ENCODE peak calls at places on chromosomes 12 and 14, in ten cellular contexts. One of them, this sample, is unnamed.

GRCh38 chr12:59708059-59708458 is 112.2 kb downstream of the SLC16A7 start:
- DNase-seq in T-helper 1 cell: no peak
- DNase-seq in HFF-Myc: peak
- DNase-seq in stimulated activated CD4-positive, alpha-beta T cell treated with anti-CD3 and anti-CD28 coated beads, Interleukin-4, amount 100 ng/mL, for 1 hour: no peak
- DNase-seq in IMR-90: peak
- DNase-seq in NCI-H345: no peak
- DNase-seq in T-cell: no peak
- DNase-seq in ELR: peak
- DNase-seq in non-pigmented ciliary epithelial cell: no peak
- DNase-seq in NCI-H748 treated with DMSO at 0.1 percent for 48 hours: no peak
- DNase-seq in this sample: peak

GRCh38 chr12:9032202-9032964 is 43.0 kb downstream of the KLRG1 start:
- DNase-seq in T-helper 1 cell: no peak
- DNase-seq in HFF-Myc: no peak
- DNase-seq in stimulated activated CD4-positive, alpha-beta T cell treated with anti-CD3 and anti-CD28 coated beads, Interleukin-4, amount 100 ng/mL, for 1 hour: no peak
- DNase-seq in IMR-90: no peak
- DNase-seq in NCI-H345: no peak
- DNase-seq in T-cell: no peak
- DNase-seq in ELR: no peak
- DNase-seq in non-pigmented ciliary epithelial cell: no peak
- DNase-seq in NCI-H748 treated with DMSO at 0.1 percent for 48 hours: no peak
- DNase-seq in this sample: no peak

GRCh38 chr12:75623631-75624118 is 112.3 kb upstream of the KRR1 start:
- DNase-seq in T-helper 1 cell: no peak
- DNase-seq in HFF-Myc: peak
- DNase-seq in stimulated activated CD4-positive, alpha-beta T cell treated with anti-CD3 and anti-CD28 coated beads, Interleukin-4, amount 100 ng/mL, for 1 hour: no peak
- DNase-seq in IMR-90: peak
- DNase-seq in NCI-H345: no peak
- DNase-seq in T-cell: no peak
- DNase-seq in ELR: peak
- DNase-seq in non-pigmented ciliary epithelial cell: no peak
- DNase-seq in NCI-H748 treated with DMSO at 0.1 percent for 48 hours: no peak
- DNase-seq in this sample: peak

GRCh38 chr12:11888029-11888428 is 182.7 kb upstream of the BCL2L14 start:
- DNase-seq in T-helper 1 cell: no peak
- DNase-seq in HFF-Myc: no peak
- DNase-seq in stimulated activated CD4-positive, alpha-beta T cell treated with anti-CD3 and anti-CD28 coated beads, Interleukin-4, amount 100 ng/mL, for 1 hour: no peak
- DNase-seq in IMR-90: no peak
- DNase-seq in NCI-H345: no peak
- DNase-seq in T-cell: no peak
- DNase-seq in ELR: no peak
- DNase-seq in non-pigmented ciliary epithelial cell: no peak
- DNase-seq in NCI-H748 treated with DMSO at 0.1 percent for 48 hours: no peak
- DNase-seq in this sample: no peak

GRCh38 chr12:46585854-46586621 is 213.5 kb upstream of the SLC38A2 start:
- DNase-seq in T-helper 1 cell: peak
- DNase-seq in HFF-Myc: peak
- DNase-seq in stimulated activated CD4-positive, alpha-beta T cell treated with anti-CD3 and anti-CD28 coated beads, Interleukin-4, amount 100 ng/mL, for 1 hour: peak
- DNase-seq in IMR-90: peak
- DNase-seq in NCI-H345: peak
- DNase-seq in T-cell: peak
- DNase-seq in ELR: peak
- DNase-seq in non-pigmented ciliary epithelial cell: peak
- DNase-seq in NCI-H748 treated with DMSO at 0.1 percent for 48 hours: peak
- DNase-seq in this sample: peak

GRCh38 chr12:18805516-18806248 is 67.8 kb downstream of the CAPZA3 start:
- DNase-seq in T-helper 1 cell: no peak
- DNase-seq in HFF-Myc: no peak
- DNase-seq in stimulated activated CD4-positive, alpha-beta T cell treated with anti-CD3 and anti-CD28 coated beads, Interleukin-4, amount 100 ng/mL, for 1 hour: no peak
- DNase-seq in IMR-90: no peak
- DNase-seq in NCI-H345: no peak
- DNase-seq in T-cell: no peak
- DNase-seq in ELR: no peak
- DNase-seq in non-pigmented ciliary epithelial cell: no peak
- DNase-seq in NCI-H748 treated with DMSO at 0.1 percent for 48 hours: no peak
- DNase-seq in this sample: no peak

GRCh38 chr14:39434401-39434800 is 2.2 kb upstream of the FBXO33 start:
- DNase-seq in T-helper 1 cell: no peak
- DNase-seq in HFF-Myc: no peak
- DNase-seq in stimulated activated CD4-positive, alpha-beta T cell treated with anti-CD3 and anti-CD28 coated beads, Interleukin-4, amount 100 ng/mL, for 1 hour: no peak
- DNase-seq in IMR-90: peak
- DNase-seq in NCI-H345: no peak
- DNase-seq in T-cell: no peak
- DNase-seq in ELR: peak
- DNase-seq in non-pigmented ciliary epithelial cell: no peak
- DNase-seq in NCI-H748 treated with DMSO at 0.1 percent for 48 hours: peak
- DNase-seq in this sample: peak

GRCh38 chr14:31659278-31659677 is 98.1 kb downstream of the NUBPL start:
- DNase-seq in T-helper 1 cell: no peak
- DNase-seq in HFF-Myc: no peak
- DNase-seq in stimulated activated CD4-positive, alpha-beta T cell treated with anti-CD3 and anti-CD28 coated beads, Interleukin-4, amount 100 ng/mL, for 1 hour: no peak
- DNase-seq in IMR-90: no peak
- DNase-seq in NCI-H345: no peak
- DNase-seq in T-cell: no peak
- DNase-seq in ELR: no peak
- DNase-seq in non-pigmented ciliary epithelial cell: no peak
- DNase-seq in NCI-H748 treated with DMSO at 0.1 percent for 48 hours: no peak
- DNase-seq in this sample: no peak

GRCh38 chr12:6824962-6825381 is 3.2 kb upstream of the P3H3 start:
- DNase-seq in T-helper 1 cell: no peak
- DNase-seq in HFF-Myc: no peak
- DNase-seq in stimulated activated CD4-positive, alpha-beta T cell treated with anti-CD3 and anti-CD28 coated beads, Interleukin-4, amount 100 ng/mL, for 1 hour: no peak
- DNase-seq in IMR-90: peak
- DNase-seq in NCI-H345: no peak
- DNase-seq in T-cell: no peak
- DNase-seq in ELR: peak
- DNase-seq in non-pigmented ciliary epithelial cell: no peak
- DNase-seq in NCI-H748 treated with DMSO at 0.1 percent for 48 hours: no peak
- DNase-seq in this sample: peak

GRCh38 chr12:28938056-28938455 is 211.0 kb upstream of the FAR2 start:
- DNase-seq in T-helper 1 cell: no peak
- DNase-seq in HFF-Myc: no peak
- DNase-seq in stimulated activated CD4-positive, alpha-beta T cell treated with anti-CD3 and anti-CD28 coated beads, Interleukin-4, amount 100 ng/mL, for 1 hour: no peak
- DNase-seq in IMR-90: no peak
- DNase-seq in NCI-H345: no peak
- DNase-seq in T-cell: no peak
- DNase-seq in ELR: no peak
- DNase-seq in non-pigmented ciliary epithelial cell: no peak
- DNase-seq in NCI-H748 treated with DMSO at 0.1 percent for 48 hours: no peak
- DNase-seq in this sample: no peak

This sample was measured in fibroblast of pulmonary artery.